ENCODE peak calls at places on chromosome 18, in eight cellular contexts. J, N, X, E, B, M, P and I are unnamed samples. For H3K4me1 and H3K27me3, the result is how much of the 10 kb centered on the place peaks cover.

GRCh38 chr18:60555629-60556028 is 183.1 kb upstream of the MC4R start:
- DNase-seq in J (no peak), N (no peak), X (no peak), E (no peak), B (no peak), M (no peak), P (peak), I (no peak)

GRCh38 chr18:48547456-48548403 is 8.9 kb downstream of the CTIF start:
- DNase-seq in J (no peak), N (peak), X (no peak), E (no peak), B (peak), M (no peak), P (no peak), I (peak)

GRCh38 chr18:12726774-12727550 is 24.1 kb downstream of the PSMG2 start:
- DNase-seq in J (peak), N (peak), X (peak), E (peak), B (no peak), M (peak), P (peak), I (peak)

GRCh38 chr18:6601241-6601640 is 128.3 kb upstream of the ARHGAP28 start:
- DNase-seq in J (no peak), N (no peak), X (no peak), E (no peak), B (no peak), M (no peak), P (no peak), I (no peak)

GRCh38 chr18:8904316-8904715 is 198.2 kb upstream of the NDUFV2 start:
- DNase-seq in J (no peak), N (no peak), X (no peak), E (no peak), B (no peak), M (no peak), P (no peak), I (no peak)

GRCh38 chr18:10378688-10379465 is 75.6 kb upstream of the APCDD1 start:
- DNase-seq in J (no peak), N (no peak), X (no peak), E (no peak), B (no peak), M (no peak), P (no peak), I (no peak)

GRCh38 chr18:23719634-23720201 is 30.5 kb downstream of the LAMA3 start:
- DNase-seq in J (peak), N (peak), X (no peak), E (no peak), B (peak), M (peak), P (peak), I (peak)

GRCh38 chr18:36903215-36903928 is 74.4 kb downstream of the KIAA1328 start:
- DNase-seq in J (no peak), N (no peak), X (no peak), E (no peak), B (no peak), M (no peak), P (no peak), I (no peak)

GRCh38 chr18:79559121-79559835 is 120.3 kb upstream of the CTDP1 start:
- DNase-seq in J (no peak), N (no peak), X (no peak), E (no peak), B (no peak), M (no peak), P (no peak), I (no peak)

GRCh38 chr18:32831781-32832180 is 59.0 kb upstream of the KLHL14 start:
- DNase-seq in J (no peak), N (no peak), X (no peak), E (no peak), B (no peak), M (no peak), P (no peak), I (no peak)

GRCh38 chr18:12361770-12362378 is 15.2 kb downstream of the AFG3L2 start:
- DNase-seq in J (no peak), N (no peak), X (no peak), E (no peak), B (no peak), M (no peak), P (no peak), I (no peak)

GRCh38 chr18:478679-479078 is 21.8 kb downstream of the COLEC12 start:
- DNase-seq in J (no peak), N (no peak), X (no peak), E (no peak), B (no peak), M (no peak), P (no peak), I (no peak)

GRCh38 chr18:46712406-46712805 is 44.4 kb downstream of the ST8SIA5 start:
- DNase-seq in J (no peak), N (no peak), X (no peak), E (no peak), B (no peak), M (no peak), P (no peak), I (no peak)

GRCh38 chr18:61435064-61435652 is 101.9 kb downstream of the CDH20 start:
- DNase-seq in J (no peak), N (peak), X (no peak), E (no peak), B (no peak), M (no peak), P (peak), I (no peak)

GRCh38 chr18:32919799-32920198 is 147.0 kb upstream of the KLHL14 start:
- DNase-seq in J (no peak), N (no peak), X (no peak), E (peak), B (no peak), M (peak), P (peak), I (no peak)

GRCh38 chr18:398866-399637 is 101.4 kb downstream of the COLEC12 start:
- DNase-seq in J (no peak), N (no peak), X (no peak), E (no peak), B (no peak), M (no peak), P (no peak), I (no peak)

GRCh38 chr18:634551-635045 is 22.9 kb upstream of the TYMS start:
- DNase-seq in J (no peak), N (no peak), X (no peak), E (no peak), B (no peak), M (no peak), P (no peak), I (no peak)

GRCh38 chr18:67636597-67637385 is 120.3 kb upstream of the DSEL start:
- DNase-seq in J (no peak), N (no peak), X (no peak), E (no peak), B (no peak), M (no peak), P (no peak), I (no peak)

GRCh38 chr18:3060667-3061580 is 48.0 kb upstream of the LPIN2 start:
- DNase-seq in J (no peak), N (no peak), X (no peak), E (no peak), B (no peak), M (no peak), P (no peak), I (no peak)

GRCh38 chr18:23712445-23712844 is 23.2 kb downstream of the LAMA3 start:
- DNase-seq in J (no peak), N (no peak), X (no peak), E (no peak), B (no peak), M (no peak), P (no peak), I (no peak)

GRCh38 chr18:60060026-60060425 is 160.2 kb downstream of the PMAIP1 start:
- DNase-seq in J (no peak), N (no peak), X (no peak), E (no peak), B (no peak), M (no peak), P (no peak), I (no peak)

GRCh38 chr18:22179631-22180030 is 10.2 kb downstream of the GATA6 start:
- DNase-seq in J (no peak), N (no peak), X (no peak), E (no peak), B (no peak), M (no peak), P (no peak), I (no peak)

GRCh38 chr18:22176622-22177495 is 7.5 kb downstream of the GATA6 start:
- DNase-seq in J (no peak), N (no peak), X (no peak), E (peak), B (no peak), M (no peak), P (peak), I (no peak)

GRCh38 chr18:22180722-22181121 is 11.3 kb downstream of the GATA6 start:
- DNase-seq in J (no peak), N (no peak), X (no peak), E (no peak), B (peak), M (no peak), P (no peak), I (no peak)

GRCh38 chr18:22177496-22177866 is 8.1 kb downstream of the GATA6 start:
- DNase-seq in J (no peak), N (no peak), X (no peak), E (no peak), B (no peak), M (no peak), P (no peak), I (no peak)

GRCh38 chr18:22179174-22179573 is 9.8 kb downstream of the GATA6 start:
- DNase-seq in J (no peak), N (no peak), X (no peak), E (no peak), B (no peak), M (no peak), P (peak), I (no peak)
- H3K4me1 ChIP-seq in J (under half), N (under half), X (under half), E (under half), B (under half), M (half or more), P (under half), I (half or more)

GRCh38 chr18:50194623-50195532 is at the start of gene MYO5B:
- DNase-seq in J (peak), N (peak), X (peak), E (peak), B (no peak), M (peak), P (peak), I (no peak)
- H3K27me3 ChIP-seq in J (under half), N (under half), X (under half), E (half or more), B (under half), M (under half), P (under half), I (under half)

DNA sequence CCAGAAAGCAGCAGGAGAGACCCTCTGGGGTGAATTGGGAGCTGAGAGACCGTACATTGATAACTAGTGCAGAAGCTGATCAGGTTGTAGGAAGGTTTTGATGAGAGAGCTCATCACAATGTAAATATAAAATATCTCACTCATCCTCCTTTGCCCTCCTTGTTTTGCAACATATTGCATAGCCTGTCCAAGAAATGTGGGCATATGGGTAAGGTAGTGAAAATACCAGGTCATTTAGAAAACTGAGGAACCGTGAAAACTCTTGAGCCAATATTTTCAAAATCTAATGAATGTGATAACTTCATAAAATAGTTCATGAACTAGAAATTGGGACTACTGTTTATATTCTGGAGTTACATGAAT is 31.4 kb downstream of the C18orf54 start:
- DNase-seq in J (no peak), N (no peak), X (no peak), E (no peak), B (no peak), M (no peak), P (no peak), I (no peak)
- H3K27ac ChIP-seq in J (no peak), N (peak), X (no peak), E (no peak), B (no peak), M (no peak), P (no peak), I (no peak)

GRCh38 chr18:44170208-44170880 is 510.3 kb upstream of the SETBP1 start:
- DNase-seq in J (no peak), N (no peak), X (no peak), E (no peak), B (no peak), M (no peak), P (no peak), I (no peak)
- H3K4me1 ChIP-seq in J (under half), N (under half), X (under half), E (under half), B (under half), M (under half), P (under half), I (under half)

DNA sequence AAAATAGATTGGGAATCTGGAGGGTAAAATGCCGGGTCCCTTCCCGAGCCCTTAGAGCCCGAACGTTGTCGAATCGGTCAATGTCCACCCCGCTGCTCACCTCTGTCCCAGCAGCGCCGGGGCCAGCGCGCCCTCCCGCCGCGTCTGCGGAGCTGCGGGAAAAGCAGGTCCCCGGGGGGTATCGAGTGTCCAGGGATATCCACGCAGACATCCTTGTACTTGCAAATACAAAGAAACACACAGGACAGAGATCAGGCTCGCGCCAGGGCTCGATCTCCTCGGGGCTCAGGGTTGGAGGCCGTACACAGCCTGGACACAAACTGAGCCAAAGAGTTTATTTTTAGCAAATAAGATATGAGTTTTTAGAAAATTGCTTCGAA is 2.3 kb upstream of the GATA6 start:
- DNase-seq in J (no peak), N (no peak), X (no peak), E (no peak), B (peak), M (peak), P (peak), I (no peak)
- H3K27me3 ChIP-seq in J (under half), N (under half), X (under half), E (half or more), B (under half), M (under half), P (under half), I (under half)

GRCh38 chr18:58942486-58942885 is 77.8 kb downstream of the ZNF532 start:
- DNase-seq in J (no peak), N (no peak), X (peak), E (no peak), B (no peak), M (no peak), P (no peak), I (no peak)
- H3K27ac ChIP-seq in J (no peak), N (no peak), X (no peak), E (no peak), B (no peak), M (peak), P (no peak), I (peak)